ENCODE peak calls at places on chromosome 19, in five cellular contexts. V is NCI-H2029 treated with DMSO at 0.1 percent for 48 hours, G is head of caudate nucleus, Z is foreskin fibroblast, E is HT-29. S is an unnamed sample.

GRCh38 chr19:29687244-29687896 is 22.1 kb downstream of the PLEKHF1 start:
- DNase-seq in V (no peak), G (no peak), Z (peak), E (no peak), S (no peak)

GRCh38 chr19:10557603-10558197 is 8.1 kb downstream of the KRI1 start:
- DNase-seq in V (no peak), G (no peak), Z (no peak), E (no peak), S (no peak)

GRCh38 chr19:29715695-29716581 is 877 bp upstream of the C19orf12 start:
- DNase-seq in V (peak), G (no peak), Z (no peak), E (peak), S (no peak)

GRCh38 chr19:8221161-8221560 is 12.0 kb downstream of the CERS4 start:
- DNase-seq in V (peak), G (peak), Z (no peak), E (no peak), S (no peak)

GRCh38 chr19:28544451-28545261 is 668.3 kb downstream of the UQCRFS1 start:
- DNase-seq in V (no peak), G (no peak), Z (no peak), E (no peak), S (no peak)

GRCh38 chr19:2810141-2811091 is 9.3 kb upstream of the ZNF554 start:
- DNase-seq in V (no peak), G (no peak), Z (no peak), E (no peak), S (no peak)

GRCh38 chr19:5048091-5048726 is 79.3 kb downstream of the KDM4B start:
- DNase-seq in V (no peak), G (peak), Z (peak), E (peak), S (peak)

GRCh38 chr19:45591004-45591637 is 6.5 kb upstream of the OPA3 start:
- DNase-seq in V (no peak), G (no peak), Z (no peak), E (peak), S (peak)

GRCh38 chr19:38375098-38375493 is 725 bp downstream of the PSMD8 start:
- DNase-seq in V (no peak), G (no peak), Z (no peak), E (peak), S (no peak)

GRCh38 chr19:45448887-45449299 is 18.9 kb upstream of the FOSB start:
- DNase-seq in V (no peak), G (no peak), Z (no peak), E (peak), S (no peak)

GRCh38 chr19:30319411-30319810 is 52.8 kb upstream of the ZNF536 start:
- DNase-seq in V (no peak), G (no peak), Z (no peak), E (no peak), S (no peak)

GRCh38 chr19:4267901-4268815 is 10.9 kb upstream of the SHD start:
- DNase-seq in V (no peak), G (no peak), Z (no peak), E (no peak), S (no peak)

GRCh38 chr19:48547722-48548121 is 4.2 kb upstream of the SULT2B1 start:
- DNase-seq in V (no peak), G (no peak), Z (no peak), E (no peak), S (no peak)

GRCh38 chr19:7657047-7657779 is 11.6 kb upstream of the RETN start:
- DNase-seq in V (no peak), G (no peak), Z (no peak), E (no peak), S (no peak)

GRCh38 chr19:44684892-44685847 is 13.8 kb upstream of the CEACAM16 start:
- DNase-seq in V (no peak), G (no peak), Z (peak), E (peak), S (peak)

GRCh38 chr19:900302-901111 is 7.2 kb downstream of the RNU6-9 start:
- DNase-seq in V (no peak), G (no peak), Z (no peak), E (no peak), S (no peak)

GRCh38 chr19:39111593-39112199 is 13.9 kb upstream of the PAK4 start:
- DNase-seq in V (no peak), G (no peak), Z (no peak), E (peak), S (no peak)

GRCh38 chr19:9054207-9054606 is 32.7 kb upstream of the OR1M1 start:
- DNase-seq in V (no peak), G (no peak), Z (no peak), E (no peak), S (no peak)

GRCh38 chr19:3670258-3670795 is 29.9 kb downstream of the PIP5K1C start:
- DNase-seq in V (no peak), G (no peak), Z (peak), E (no peak), S (peak)

GRCh38 chr19:49498475-49498874 is 2.2 kb downstream of the RPS11 start:
- DNase-seq in V (no peak), G (no peak), Z (no peak), E (no peak), S (no peak)

GRCh38 chr19:54949412-54949811 is 2.1 kb upstream of the NLRP7 start:
- DNase-seq in V (no peak), G (no peak), Z (no peak), E (no peak), S (no peak)

GRCh38 chr19:30095171-30095570 is 153.1 kb downstream of the URI1 start:
- DNase-seq in V (no peak), G (no peak), Z (no peak), E (no peak), S (no peak)

GRCh38 chr19:16001481-16002312 is 52.9 kb downstream of the OR10H4 start:
- DNase-seq in V (peak), G (no peak), Z (peak), E (peak), S (peak)

GRCh38 chr19:5978606-5979552 is 939 bp upstream of the RANBP3 start:
- DNase-seq in V (no peak), G (no peak), Z (no peak), E (no peak), S (no peak)

GRCh38 chr19:52692431-52693008 is 42.3 kb downstream of the ZNF611 start:
- DNase-seq in V (no peak), G (no peak), Z (no peak), E (no peak), S (no peak)

GRCh38 chr19:45595814-45596213 is 6.2 kb downstream of the GPR4 start:
- DNase-seq in V (no peak), G (no peak), Z (no peak), E (no peak), S (peak)

GRCh38 chr19:30371960-30372824 is at the start of gene ZNF536:
- DNase-seq in V (no peak), G (peak), Z (no peak), E (no peak), S (no peak)

GRCh38 chr19:18290250-18291018 is 9.0 kb upstream of the JUND start:
- DNase-seq in V (no peak), G (no peak), Z (no peak), E (no peak), S (no peak)

GRCh38 chr19:39539165-39539518 is 819 bp downstream of the EID2 start:
- DNase-seq in V (no peak), G (no peak), Z (peak), E (peak), S (peak)

S was measured in lung microvascular endothelial cell.